ENCODE peak calls at places on chromosome 20, in five cellular contexts. A is Peyer's patch, N is OCI-LY7, K is uterus, J is adrenal gland. D is an unnamed sample. For H3K36me3, the result is how much of the 10 kb centered on the place peaks cover.

GRCh38 chr20:46145646-46146045 is 27.5 kb downstream of the CD40 start:
- DNase-seq in A (no peak), K (no peak), J (no peak), N (no peak), D (no peak)

GRCh38 chr20:49132995-49133451 is 55.1 kb downstream of the STAU1 start:
- DNase-seq in N (peak), J (no peak), K (no peak), A (no peak), D (peak)

GRCh38 chr20:40666336-40666735 is 22.7 kb downstream of the MAFB start:
- DNase-seq in A (no peak), J (no peak), N (no peak), K (no peak), D (no peak)

GRCh38 chr20:41506192-41506915 is 111.8 kb downstream of the CHD6 start:
- DNase-seq in K (no peak), J (no peak), N (no peak), A (no peak), D (no peak)

GRCh38 chr20:46040902-46041535 is 12.0 kb downstream of the SLC12A5 start:
- DNase-seq in N (peak), K (no peak), A (no peak), J (no peak), D (peak)

GRCh38 chr20:53800883-53801604 is 207.4 kb upstream of the ZNF217 start:
- DNase-seq in J (no peak), N (no peak), K (no peak), A (peak), D (no peak)

GRCh38 chr20:42958367-42959112 is 231.2 kb downstream of the PTPRT start:
- DNase-seq in A (no peak), K (no peak), J (no peak), N (no peak), D (no peak)

GRCh38 chr20:46347831-46348230 is 39.5 kb upstream of the CDH22 start:
- DNase-seq in K (no peak), A (no peak), N (no peak), J (no peak), D (no peak)

GRCh38 chr20:56429496-56429895 is 17.4 kb downstream of the CASS4 start:
- DNase-seq in A (no peak), K (no peak), N (no peak), J (no peak), D (peak)

GRCh38 chr20:19451591-19452295 is 239.3 kb downstream of the SLC24A3 start:
- DNase-seq in K (no peak), J (no peak), N (no peak), A (no peak), D (no peak)

GRCh38 chr20:461254-462198 is 807 bp downstream of the TBC1D20 start:
- DNase-seq in K (peak), N (peak), A (no peak), J (peak), D (peak)

GRCh38 chr20:44717986-44718385 is 2.8 kb downstream of the CCN5 start:
- DNase-seq in N (no peak), A (no peak), K (no peak), J (no peak), D (no peak)
- TF ChIP-seq CTCF in N (peak), A (peak), K (no peak), J (peak), D (peak)

GRCh38 chr20:2919518-2920245 is 46.4 kb downstream of the PTPRA start:
- DNase-seq in J (no peak), A (no peak), K (no peak), N (no peak), D (peak)

GRCh38 chr20:2917266-2917665 is 44.0 kb downstream of the PTPRA start:
- DNase-seq in A (no peak), J (no peak), K (no peak), N (no peak), D (no peak)

GRCh38 chr20:2918096-2919049 is 45.1 kb downstream of the PTPRA start:
- DNase-seq in N (no peak), J (no peak), A (no peak), K (no peak), D (no peak)

GRCh38 chr20:2922957-2923356 is 49.7 kb downstream of the PTPRA start:
- DNase-seq in N (no peak), A (no peak), K (no peak), J (no peak), D (peak)

DNA sequence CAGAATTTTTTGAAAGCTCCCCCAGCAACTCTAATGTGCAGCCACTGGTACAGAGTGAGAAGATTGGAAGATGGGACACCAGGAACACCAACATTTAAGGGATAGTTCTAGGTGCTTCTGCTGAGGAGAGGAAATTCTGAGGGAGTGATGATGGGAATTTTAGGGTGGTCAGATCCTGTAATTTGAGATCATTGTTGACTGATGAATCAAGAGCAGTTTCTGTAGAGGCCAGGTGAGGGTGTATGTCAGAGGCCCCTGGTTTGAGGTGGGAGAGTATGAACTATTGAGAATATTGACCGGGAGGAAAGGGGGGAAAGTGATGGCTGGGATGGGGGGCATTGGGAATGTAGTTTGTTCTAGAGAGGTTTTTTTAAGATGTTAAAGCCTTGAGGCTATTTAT is 47.2 kb downstream of the PTPRA start:
- DNase-seq in K (no peak), A (no peak), J (no peak), N (no peak), D (peak)
- H3K36me3 ChIP-seq in K (under half), A (under half), J (under half), N (under half), D (under half)

DNA sequence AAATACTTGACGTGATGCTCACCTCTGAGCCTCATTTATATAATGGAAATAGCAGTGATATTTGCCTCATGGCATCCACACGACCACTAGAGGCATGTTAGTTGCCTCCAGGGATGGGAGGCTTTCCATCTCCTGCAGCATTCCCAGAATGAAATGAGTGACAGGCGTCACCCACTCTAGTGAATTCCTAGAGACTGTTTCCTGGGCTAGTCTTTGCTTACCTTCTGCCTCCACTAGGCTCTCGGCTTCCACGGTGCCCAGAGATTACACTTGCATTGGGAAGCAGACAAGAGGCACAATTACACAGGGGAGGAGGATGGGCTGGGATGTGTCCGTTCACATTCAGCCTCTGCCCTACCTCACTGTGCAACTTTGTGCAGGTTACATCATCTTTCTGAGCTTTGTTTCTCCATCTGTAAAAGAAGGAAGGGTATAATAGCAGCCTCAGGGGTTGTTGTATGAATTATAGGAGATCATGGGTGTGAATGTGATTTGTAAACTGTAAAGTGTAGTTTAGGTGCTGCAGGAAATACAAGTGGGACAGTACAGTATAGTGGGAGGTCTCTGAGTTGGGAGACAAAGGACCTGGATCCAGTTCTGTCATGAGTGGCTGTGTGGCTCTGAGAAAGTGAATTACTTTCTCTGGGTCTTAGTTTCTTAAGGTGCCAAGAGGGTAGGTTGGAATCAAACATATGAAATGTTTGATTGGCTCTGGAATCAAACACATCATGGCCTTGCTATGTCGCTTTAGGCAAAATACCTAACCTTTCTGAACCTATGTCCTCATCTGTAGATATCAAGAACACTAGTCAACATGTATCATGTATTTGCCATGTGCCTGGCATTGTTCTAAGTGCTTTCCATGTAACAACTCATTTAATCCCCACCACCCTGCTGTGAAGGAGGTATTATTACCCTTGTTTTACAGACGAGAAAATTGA is 3.6 kb upstream of the VSTM2L start:
- DNase-seq in K (no peak), N (no peak), A (no peak), J (no peak), D (peak)
- TF ChIP-seq CTCF in K (no peak), N (peak), A (no peak), J (no peak), D (no peak)

GRCh38 chr20:13784893-13785715 is at the start of the genes ESF1 and NDUFAF5:
- DNase-seq in A (peak), J (peak), N (peak), K (peak), D (peak)
- H3K36me3 ChIP-seq in A (under half), J (under half), N (half or more), K (under half), D (under half)

DNA sequence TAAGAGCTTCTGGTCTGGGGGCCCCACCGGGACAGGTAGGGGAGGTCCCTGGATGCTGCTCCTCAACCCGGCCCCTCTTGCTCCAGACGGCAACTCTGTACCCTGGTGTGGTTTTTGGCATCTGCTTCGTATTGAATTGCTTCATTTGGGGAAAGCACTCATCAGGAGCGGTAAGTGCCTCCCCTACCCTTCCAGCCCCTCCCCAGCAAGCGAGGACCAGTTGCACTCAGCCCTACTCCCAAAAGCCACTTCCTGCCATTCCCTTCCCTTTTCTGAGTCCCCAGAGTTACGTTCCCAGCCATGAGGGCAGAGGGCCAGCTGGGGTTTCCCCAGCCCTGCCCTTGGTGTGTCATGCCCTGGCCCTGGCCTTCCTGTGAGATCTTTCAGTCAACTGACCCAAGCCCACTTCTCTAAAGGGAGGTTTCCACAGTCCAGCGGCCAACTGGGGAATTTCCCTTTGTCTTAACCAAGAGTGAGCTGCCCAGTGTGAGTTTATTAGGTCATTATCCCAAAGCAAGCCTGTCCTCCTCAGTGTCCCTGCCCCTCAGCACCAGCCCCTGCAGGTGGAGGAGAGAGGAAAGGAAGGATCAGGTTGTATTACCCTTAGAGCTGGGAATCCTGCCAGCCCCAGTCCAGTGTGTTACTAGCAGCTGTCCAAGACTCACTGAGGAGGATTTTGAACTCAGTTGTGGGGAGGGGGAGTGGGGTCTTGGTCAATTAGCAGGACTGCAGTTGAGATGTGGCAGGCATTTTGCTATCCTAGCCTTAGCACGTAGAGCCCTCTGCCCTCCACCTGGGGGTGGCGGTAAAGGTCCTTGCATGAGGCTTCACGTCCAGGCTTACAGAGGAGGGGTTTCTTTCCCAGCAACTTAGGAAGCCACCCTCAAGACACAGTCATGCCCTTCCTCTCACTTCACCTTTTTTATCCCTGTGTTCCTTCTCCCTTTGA is 45.8 kb downstream of the TM9SF4 start:
- DNase-seq in K (peak), J (peak), A (peak), N (peak), D (peak)
- TF ChIP-seq CTCF in K (peak), J (peak), A (peak), N (peak), D (peak)

DNA sequence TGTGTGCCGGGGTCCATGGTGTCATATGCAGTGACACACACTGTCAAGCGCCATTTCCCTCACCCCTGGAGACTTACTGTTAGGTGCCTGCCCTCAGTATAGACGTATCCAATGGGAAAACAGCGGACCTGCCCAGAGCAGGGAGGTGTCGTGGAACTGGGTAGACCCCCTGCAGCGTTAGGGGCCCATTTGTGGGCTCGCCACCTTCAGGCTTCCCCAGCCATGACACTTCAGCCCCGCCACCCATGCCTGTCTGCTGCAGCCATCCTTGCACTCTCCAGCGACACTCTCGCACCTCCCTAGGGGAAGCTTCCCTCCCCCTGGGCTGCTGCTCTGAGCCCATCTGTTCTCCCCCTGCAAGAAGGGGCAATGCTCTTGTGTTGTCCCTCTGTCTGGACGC is 43.2 kb downstream of the STK35 start:
- DNase-seq in N (no peak), J (no peak), K (no peak), A (no peak), D (no peak)
- H3K36me3 ChIP-seq in N (under half), J (under half), K (under half), A (under half), D (under half)

DNA sequence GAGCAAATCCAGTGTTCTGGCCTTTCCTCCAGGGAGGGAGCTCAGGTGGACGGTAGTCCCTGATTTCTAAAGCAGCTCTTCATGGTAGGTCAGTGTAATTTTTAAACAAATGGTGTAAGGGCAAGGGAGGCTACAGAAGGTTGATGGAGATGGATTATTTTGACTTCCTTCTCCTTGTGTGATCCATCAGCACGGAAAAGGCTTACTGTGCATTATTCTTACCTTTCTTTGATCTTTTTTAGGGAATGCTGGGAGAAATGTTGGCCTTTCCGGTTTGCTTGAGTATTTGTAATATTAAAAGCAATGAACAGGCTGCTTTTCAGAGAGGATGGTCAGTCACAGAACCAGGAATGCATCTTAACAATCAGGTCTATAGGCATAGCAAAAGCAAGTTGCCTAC is 487.0 kb upstream of the BTBD3 start:
- DNase-seq in J (no peak), N (no peak), A (no peak), K (no peak), D (no peak)
- TF ChIP-seq CTCF in J (no peak), N (no peak), A (no peak), K (no peak), D (no peak)

GRCh38 chr20:57498425-57499400 is 26.2 kb downstream of the CTCFL start:
- DNase-seq in N (peak), K (no peak), J (no peak), A (no peak), D (peak)
- H3K36me3 ChIP-seq in N (under half), K (under half), J (under half), A (under half), D (under half)

DNA sequence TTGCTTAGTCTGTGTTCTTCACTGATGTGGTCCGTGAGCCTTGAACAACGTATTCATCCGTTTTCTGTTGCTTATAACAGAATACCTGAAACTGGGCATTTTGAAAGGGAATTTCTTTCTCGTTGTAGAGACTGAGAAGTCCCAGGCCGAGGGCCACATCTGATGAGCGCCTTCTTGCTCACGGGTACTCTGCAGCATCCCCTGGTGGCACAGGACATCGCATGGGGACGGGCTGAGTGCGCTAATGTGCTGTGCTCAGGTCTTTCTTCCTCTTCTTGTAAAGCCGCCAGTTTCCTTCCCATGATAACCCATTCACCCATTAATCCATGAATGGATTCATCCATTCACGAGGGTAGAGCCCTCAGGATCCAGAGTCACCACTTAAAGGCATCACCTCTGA is 161.0 kb downstream of the NFATC2 start:
- DNase-seq in A (no peak), N (peak), K (no peak), J (no peak), D (no peak)
- TF ChIP-seq CTCF in A (no peak), N (peak), K (no peak), J (no peak), D (no peak)

DNA sequence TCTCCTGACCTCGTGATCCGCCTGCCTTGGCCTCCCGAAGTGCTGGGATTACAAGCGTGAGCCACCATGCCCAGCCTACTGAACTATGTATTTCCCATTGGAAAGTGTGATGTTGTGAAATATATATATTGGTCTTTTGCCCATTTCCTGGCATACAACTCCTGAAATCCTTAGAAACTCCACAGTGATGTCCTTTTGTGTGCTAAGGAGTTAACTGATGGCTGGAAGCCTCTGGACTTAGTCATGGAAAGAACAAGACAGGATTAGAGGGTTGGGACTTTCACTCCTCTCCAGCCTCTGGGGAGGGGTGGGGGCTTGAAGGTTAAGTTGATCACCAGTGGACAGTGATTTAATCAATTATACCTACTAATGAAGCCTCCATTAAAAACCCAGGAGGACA is 7.1 kb downstream of the PANK2 start:
- DNase-seq in A (no peak), J (no peak), K (no peak), N (no peak), D (no peak)
- H3K36me3 ChIP-seq in A (under half), J (under half), K (under half), N (half or more), D (under half)